ENCODE peak calls at places on chromosome 21, in seven cellular contexts. Z, E, R, T, I, N and X are unnamed samples.

GRCh38 chr21:45767071-45768006 is 123.8 kb downstream of the PCBP3 start:
- DNase-seq in T (no peak), R (no peak), Z (no peak), N (no peak), E (peak), I (no peak), X (no peak)

GRCh38 chr21:43880111-43880985 is 15.3 kb downstream of the AGPAT3 start:
- DNase-seq in R (no peak), Z (no peak), T (no peak), N (no peak), E (no peak), I (no peak), X (no peak)

GRCh38 chr21:42279341-42279871 is 35.8 kb downstream of the TFF3 start:
- DNase-seq in N (no peak), E (no peak), T (no peak), I (no peak), R (no peak), Z (no peak), X (no peak)

GRCh38 chr21:41411449-41412089 is 14.5 kb upstream of the MX1 start:
- DNase-seq in I (no peak), T (no peak), R (peak), Z (peak), N (no peak), E (no peak), X (no peak)

GRCh38 chr21:28333455-28334108 is 659.1 kb downstream of the LTN1 start:
- DNase-seq in T (no peak), Z (no peak), I (no peak), N (no peak), E (no peak), R (no peak), X (no peak)

GRCh38 chr21:29904359-29905282 is 35.2 kb downstream of the GRIK1 start:
- DNase-seq in E (no peak), T (no peak), I (no peak), R (no peak), N (no peak), Z (no peak), X (no peak)

GRCh38 chr21:29943885-29944284 is 4.1 kb upstream of the GRIK1 start:
- DNase-seq in T (no peak), Z (no peak), N (no peak), R (no peak), I (no peak), E (no peak), X (no peak)

GRCh38 chr21:27132270-27132669 is 165.4 kb upstream of the ADAMTS5 start:
- DNase-seq in N (no peak), I (no peak), Z (no peak), R (no peak), T (no peak), E (no peak), X (no peak)

GRCh38 chr21:38839683-38840286 is 34.1 kb downstream of the ETS2 start:
- DNase-seq in Z (no peak), E (no peak), T (no peak), I (no peak), R (no peak), N (no peak), X (no peak)

GRCh38 chr21:41369915-41370839 is 8.3 kb downstream of the MX2 start:
- DNase-seq in E (no peak), N (peak), I (no peak), R (no peak), T (no peak), Z (no peak), X (no peak)

GRCh38 chr21:21163904-21164303 is 165.7 kb downstream of the NCAM2 start:
- DNase-seq in R (peak), I (peak), N (peak), E (peak), Z (no peak), T (no peak), X (peak)

GRCh38 chr21:27545754-27546349 is 579.0 kb upstream of the ADAMTS5 start:
- DNase-seq in T (no peak), R (no peak), E (no peak), N (no peak), I (no peak), Z (no peak), X (no peak)

GRCh38 chr21:17513214-17514123 is 626 bp downstream of the CXADR start:
- DNase-seq in N (peak), R (peak), T (no peak), Z (no peak), I (no peak), E (no peak), X (no peak)

GRCh38 chr21:33854604-33855003 is 61.0 kb downstream of the ATP5PO start:
- DNase-seq in Z (no peak), T (no peak), R (no peak), I (no peak), N (no peak), E (no peak), X (no peak)

GRCh38 chr21:35071347-35071746 is 22.2 kb upstream of the RUNX1 start:
- DNase-seq in R (no peak), T (no peak), Z (no peak), I (no peak), E (no peak), N (no peak), X (no peak)

GRCh38 chr21:29238967-29239289 is 59.8 kb upstream of the BACH1 start:
- DNase-seq in I (no peak), R (no peak), E (no peak), Z (no peak), N (no peak), T (no peak), X (no peak)

GRCh38 chr21:25375675-25376074 is 231.6 kb downstream of the MRPL39 start:
- DNase-seq in R (no peak), E (no peak), Z (no peak), I (no peak), T (no peak), N (no peak), X (no peak)

GRCh38 chr21:36113647-36114428 is 21.0 kb upstream of the CBR3 start:
- DNase-seq in E (no peak), Z (peak), N (no peak), I (no peak), T (no peak), R (no peak), X (no peak)

GRCh38 chr21:36477559-36477958 is 2.4 kb downstream of the CLDN14 start:
- DNase-seq in Z (no peak), N (no peak), E (no peak), I (no peak), T (no peak), R (no peak), X (no peak)

GRCh38 chr21:42733874-42734273 is 80.5 kb downstream of the PDE9A start:
- DNase-seq in I (no peak), N (no peak), Z (no peak), R (no peak), T (no peak), E (no peak), X (no peak)

GRCh38 chr21:16579538-16579937 is 849.8 kb downstream of the USP25 start:
- DNase-seq in E (no peak), Z (no peak), N (no peak), I (peak), R (no peak), T (no peak), X (no peak)

GRCh38 chr21:45308211-45309068 is 20.7 kb upstream of the POFUT2 start:
- DNase-seq in I (no peak), E (no peak), Z (no peak), R (peak), T (no peak), N (no peak), X (no peak)

GRCh38 chr21:8998946-8999681 is 1522.3 kb upstream of the TPTE start:
- DNase-seq in Z (no peak), N (no peak), R (no peak), I (no peak), T (no peak), E (no peak), X (no peak)

GRCh38 chr21:35231115-35231514 is 182.0 kb upstream of the RUNX1 start:
- DNase-seq in I (no peak), R (no peak), N (no peak), Z (no peak), E (no peak), T (no peak), X (no peak)

GRCh38 chr21:24163539-24163938 is 1443.7 kb downstream of the MRPL39 start:
- DNase-seq in Z (no peak), T (no peak), R (no peak), N (no peak), I (no peak), E (no peak), X (no peak)

GRCh38 chr21:31641416-31641922 is 18.0 kb upstream of the SOD1 start:
- DNase-seq in R (no peak), N (no peak), Z (no peak), E (no peak), I (no peak), T (no peak), X (no peak)

GRCh38 chr21:43662286-43662685 is 2.9 kb downstream of the RRP1B start:
- DNase-seq in I (no peak), Z (no peak), N (no peak), E (no peak), T (no peak), R (no peak), X (no peak)

GRCh38 chr21:36893581-36893980 is 72.9 kb downstream of the HLCS start:
- DNase-seq in Z (no peak), E (no peak), T (no peak), N (no peak), R (no peak), I (no peak), X (no peak)

GRCh38 chr21:36769051-36769867 is 70.3 kb downstream of the SIM2 start:
- DNase-seq in Z (no peak), R (no peak), N (no peak), T (no peak), E (no peak), I (no peak), X (no peak)

GRCh38 chr21:41783476-41784150 is 16.8 kb upstream of the RIPK4 start:
- DNase-seq in T (no peak), N (no peak), R (no peak), E (no peak), I (no peak), Z (no peak), X (no peak)

GRCh38 chr21:27505516-27505915 is 538.6 kb upstream of the ADAMTS5 start:
- DNase-seq in Z (no peak), N (no peak), R (no peak), T (no peak), I (no peak), E (no peak), X (no peak)

GRCh38 chr21:17679002-17679600 is 66.4 kb upstream of the BTG3 start:
- DNase-seq in I (peak), R (no peak), N (no peak), E (no peak), T (peak), Z (no peak), X (peak)